ENCODE peak calls at places on chromosomes 6 and 20, in nine cellular contexts. N is NCI-H2107, G is MCF 10A, K is A172, J is AG08395, H is mucosa of descending colon, X is T-helper 9 cell, V is fibroblast of mammary gland, Y is NCI-H774. Q is an unnamed sample.
A peak's percentile ranks its signal among the peaks of the same experiment; 100 is the strongest.

GRCh38 chr20:63942250-63943006 is 13.8 kb downstream of the UCKL1 start:
- DNase-seq in H (peak; percentile 53), X (peak; percentile 40), V (peak; percentile 20), N (no peak), K (peak; percentile 13), J (peak; percentile 43), G (peak; percentile 27), Y (no peak), Q (peak; percentile 4)

GRCh38 chr6:148140772-148141557 is 201.7 kb upstream of the SASH1 start:
- DNase-seq in N (no peak), Y (no peak), V (peak; percentile 9), J (no peak), X (no peak), G (peak; percentile 11), H (peak; percentile 4), K (no peak), Q (no peak)

GRCh38 chr6:144185133-144185836 is 35.0 kb downstream of the STX11 start:
- DNase-seq in K (no peak), H (no peak), X (no peak), Y (no peak), J (peak; percentile 5), G (no peak), V (no peak), N (no peak), Q (no peak)

GRCh38 chr6:46410330-46410953 is 80.8 kb downstream of the RCAN2 start:
- DNase-seq in X (no peak), V (peak; percentile 61), N (peak; percentile 0), G (peak; percentile 54), Y (no peak), J (peak; percentile 60), K (no peak), H (peak; percentile 35), Q (peak; percentile 42)

GRCh38 chr6:74287932-74288331 is 591.9 kb downstream of the CD109 start:
- DNase-seq in H (no peak), V (peak; percentile 66), X (no peak), N (no peak), G (no peak), Y (no peak), J (no peak), K (no peak), Q (no peak)

GRCh38 chr20:4829494-4830211 is 107.9 kb downstream of the PRND start:
- DNase-seq in X (no peak), J (no peak), K (no peak), N (no peak), H (no peak), V (no peak), G (no peak), Y (no peak), Q (no peak)

GRCh38 chr6:42217165-42217522 is 517 bp downstream of the MRPS10 start:
- DNase-seq in N (no peak), V (no peak), X (no peak), K (no peak), Y (no peak), J (no peak), G (no peak), H (no peak), Q (no peak)

GRCh38 chr6:134551245-134551960 is 233.5 kb upstream of the SGK1 start:
- DNase-seq in G (peak; percentile 39), Y (no peak), J (peak; percentile 63), K (peak; percentile 46), H (no peak), V (peak; percentile 84), N (no peak), X (no peak), Q (peak; percentile 90)

GRCh38 chr20:59027746-59028320 is 4.3 kb downstream of the ATP5F1E start:
- DNase-seq in Y (no peak), H (no peak), G (no peak), K (no peak), X (no peak), V (peak; percentile 77), J (peak; percentile 50), N (no peak), Q (peak; percentile 78)

GRCh38 chr6:34709386-34709785 is 12.8 kb upstream of the ILRUN start:
- DNase-seq in X (no peak), K (no peak), G (peak; percentile 51), N (no peak), Y (no peak), V (peak; percentile 83), J (peak; percentile 15), H (no peak), Q (peak; percentile 83)

GRCh38 chr6:139394027-139394649 is 19.7 kb upstream of the CITED2 start:
- DNase-seq in N (no peak), J (no peak), H (no peak), X (no peak), K (no peak), Y (no peak), V (no peak), G (no peak), Q (no peak)

GRCh38 chr20:8394308-8394945 is 262.4 kb downstream of the PLCB1 start:
- DNase-seq in N (no peak), K (no peak), V (peak; percentile 80), Y (no peak), H (no peak), X (no peak), G (peak; percentile 61), J (peak; percentile 65), Q (peak; percentile 63)

GRCh38 chr6:100614386-100614785 is 149.7 kb upstream of the SIM1 start:
- DNase-seq in V (no peak), K (no peak), X (no peak), N (no peak), J (no peak), Y (no peak), H (no peak), G (no peak), Q (no peak)

GRCh38 chr20:54208492-54209044 is 681 bp downstream of the PFDN4 start:
- DNase-seq in Y (no peak), G (peak; percentile 40), V (peak; percentile 68), K (peak; percentile 42), J (peak; percentile 36), X (no peak), N (no peak), H (no peak), Q (peak; percentile 63)

GRCh38 chr6:84777888-84778287 is 13.5 kb upstream of the TBX18 start:
- DNase-seq in X (no peak), N (no peak), G (peak; percentile 30), Y (no peak), V (peak; percentile 84), K (peak; percentile 23), J (peak; percentile 78), H (no peak), Q (no peak)

GRCh38 chr6:169725270-169726048 is 1.2 kb upstream of the PHF10 start:
- DNase-seq in X (no peak), H (peak; percentile 52), G (peak; percentile 68), J (peak; percentile 61), V (peak; percentile 93), N (no peak), K (peak; percentile 16), Y (peak; percentile 62), Q (peak; percentile 94)

GRCh38 chr6:741410-742339 is 48.7 kb upstream of the EXOC2 start:
- DNase-seq in Y (no peak), H (no peak), K (no peak), X (no peak), V (no peak), N (no peak), G (no peak), J (no peak), Q (no peak)